ENCODE peak calls at places on chromosomes 2 and 18, in six cellular contexts. S, U, R, Y, M and T are unnamed samples.

GRCh38 chr18:8721716-8722115 is 16.4 kb downstream of the MTCL1 start:
- DNase-seq in Y (no peak), U (no peak), R (no peak), M (no peak), S (no peak), T (no peak)

GRCh38 chr2:175004980-175005832 is at the start of gene CHN1:
- DNase-seq in U (peak; percentile 52), S (peak; percentile 95), M (peak; percentile 80), Y (peak; percentile 19), R (peak; percentile 65), T (peak; percentile 64)

GRCh38 chr18:12092398-12093229 is 1.0 kb upstream of the ANKRD62 start:
- DNase-seq in M (peak; percentile 70), U (no peak), S (peak; percentile 12), Y (no peak), R (no peak), T (no peak)

GRCh38 chr18:49013961-49014604 is 63.3 kb upstream of the SMAD7 start:
- DNase-seq in Y (no peak), R (no peak), M (no peak), U (no peak), S (no peak), T (peak; percentile 4)

GRCh38 chr2:147663964-147664363 is 180.9 kb upstream of the ACVR2A start:
- DNase-seq in M (no peak), Y (no peak), U (no peak), R (no peak), S (no peak), T (no peak)

GRCh38 chr18:5709476-5710095 is 165.8 kb upstream of the EPB41L3 start:
- DNase-seq in M (no peak), Y (no peak), S (no peak), U (no peak), R (no peak), T (no peak)

GRCh38 chr2:45458909-45459563 is 152.0 kb downstream of the SRBD1 start:
- DNase-seq in R (no peak), M (peak; percentile 80), S (no peak), U (no peak), Y (peak; percentile 63), T (no peak)

GRCh38 chr2:42809131-42809875 is 16.9 kb upstream of the HAAO start:
- DNase-seq in Y (no peak), S (no peak), U (no peak), R (no peak), M (no peak), T (no peak)